ENCODE peak calls at places on chromosomes 3 and 15, in five cellular contexts. I is GM03348, Z is NCI-H1048, V is AG10803, J is COR-L47. D is an unnamed sample.

GRCh38 chr3:7817239-7817638 is 684.4 kb upstream of the LMCD1 start:
- DNase-seq in I (no peak), Z (no peak), V (no peak), J (no peak), D (no peak)

GRCh38 chr15:40859206-40859851 is 14.7 kb downstream of the RHOV start:
- DNase-seq in I (peak; percentile 83), Z (peak; percentile 54), V (peak; percentile 60), J (peak; percentile 68), D (peak; percentile 75)

GRCh38 chr3:174957581-174958001 is 98.5 kb downstream of the NAALADL2 start:
- DNase-seq in I (peak; percentile 20), Z (no peak), V (peak; percentile 82), J (no peak), D (peak; percentile 86)

GRCh38 chr3:128649264-128649663 is 1.4 kb downstream of the RPN1 start:
- DNase-seq in I (no peak), Z (no peak), V (no peak), J (peak; percentile 24), D (peak; percentile 8)

GRCh38 chr3:45595364-45596154 is 1.0 kb downstream of the LIMD1 start:
- DNase-seq in I (no peak), Z (no peak), V (no peak), J (no peak), D (peak; percentile 53)

GRCh38 chr3:26731843-26732242 is 109.3 kb downstream of the LRRC3B start:
- DNase-seq in I (no peak), Z (no peak), V (no peak), J (no peak), D (no peak)

GRCh38 chr3:112847692-112848091 is 1.0 kb upstream of the CD200R1L start:
- DNase-seq in I (no peak), Z (no peak), V (no peak), J (no peak), D (no peak)

GRCh38 chr15:90036806-90037509 is 35.8 kb downstream of the ZNF710 start:
- DNase-seq in I (no peak), Z (no peak), V (no peak), J (no peak), D (no peak)

GRCh38 chr3:53536282-53536681 is 41.9 kb downstream of the CACNA1D start:
- DNase-seq in I (no peak), Z (no peak), V (no peak), J (no peak), D (no peak)

GRCh38 chr3:16633948-16634347 is 28.7 kb upstream of the DAZL start:
- DNase-seq in I (no peak), Z (no peak), V (no peak), J (no peak), D (no peak)

GRCh38 chr15:86327230-86327865 is 247.7 kb downstream of the AGBL1 start:
- DNase-seq in I (no peak), Z (no peak), V (no peak), J (no peak), D (no peak)

GRCh38 chr15:65423977-65424679 is 1.4 kb upstream of the IGDCC4 start:
- DNase-seq in I (no peak), Z (no peak), V (peak; percentile 21), J (no peak), D (peak; percentile 36)

GRCh38 chr15:33029247-33029646 is 165.3 kb downstream of the FMN1 start:
- DNase-seq in I (peak; percentile 9), Z (no peak), V (peak; percentile 59), J (no peak), D (peak; percentile 13)

D was measured in EH.